ENCODE peak calls at places on chromosomes 12 and 14, in eight cellular contexts. V is esophagus squamous epithelium; N is psoas muscle; F is CD4-positive, CD25-positive, alpha-beta regulatory T cell; H is AG04450; D is left ventricle myocardium inferior; W is H9; S is dorsolateral prefrontal cortex. M is an unnamed sample.

GRCh38 chr12:65364021-65364420 is 85.5 kb downstream of the MSRB3 start:
- DNase-seq in F (no peak), V (no peak), W (no peak), N (no peak), D (no peak), H (no peak), S (no peak), M (no peak)

GRCh38 chr14:51473808-51474207 is 177.9 kb upstream of the FRMD6 start:
- DNase-seq in V (no peak), W (no peak), S (no peak), F (no peak), H (no peak), N (no peak), D (no peak), M (no peak)

GRCh38 chr12:94954029-94954685 is 49.3 kb downstream of the NDUFA12 start:
- DNase-seq in H (no peak), S (no peak), F (no peak), V (no peak), N (no peak), D (no peak), W (no peak), M (no peak)

GRCh38 chr14:34875031-34875922 is at the start of gene BAZ1A:
- DNase-seq in F (peak; percentile 44), D (peak; percentile 62), H (peak; percentile 68), N (peak; percentile 80), W (peak; percentile 66), V (no peak), S (peak; percentile 31), M (peak; percentile 37)

GRCh38 chr12:24759155-24759554 is 189.7 kb downstream of the BCAT1 start:
- DNase-seq in V (no peak), S (no peak), F (no peak), N (no peak), H (no peak), D (no peak), W (no peak), M (no peak)

GRCh38 chr12:41189395-41190251 is 1.5 kb downstream of the PDZRN4 start:
- DNase-seq in F (no peak), V (no peak), D (no peak), S (peak; percentile 22), H (no peak), N (no peak), W (peak; percentile 46), M (no peak)

GRCh38 chr14:35932659-35933159 is 106.6 kb downstream of the BRMS1L start:
- DNase-seq in V (no peak), H (no peak), W (no peak), S (no peak), F (peak; percentile 43), N (no peak), D (no peak), M (no peak)

GRCh38 chr14:102560436-102561261 is 31.8 kb upstream of the RCOR1 start:
- DNase-seq in H (no peak), S (no peak), N (no peak), V (no peak), D (no peak), W (no peak), F (no peak), M (no peak)

GRCh38 chr12:105493091-105493615 is 162.7 kb downstream of the C12orf75 start:
- DNase-seq in H (no peak), S (no peak), N (no peak), W (no peak), D (no peak), F (no peak), V (no peak), M (no peak)

GRCh38 chr14:50619569-50620141 is 48.5 kb downstream of the SAV1 start:
- DNase-seq in N (no peak), D (no peak), H (no peak), V (no peak), W (no peak), S (no peak), F (peak; percentile 13), M (no peak)

GRCh38 chr14:96827310-96827709 is 30.1 kb downstream of the VRK1 start:
- DNase-seq in V (no peak), H (no peak), D (no peak), N (no peak), S (no peak), F (no peak), W (no peak), M (no peak)

GRCh38 chr12:29168000-29168399 is 18.9 kb downstream of the FAR2 start:
- DNase-seq in H (no peak), V (no peak), S (no peak), D (no peak), W (no peak), N (no peak), F (no peak), M (no peak)

GRCh38 chr14:99185436-99186068 is 86.4 kb downstream of the BCL11B start:
- DNase-seq in N (no peak), D (no peak), W (no peak), V (no peak), S (no peak), H (no peak), F (no peak), M (no peak)

GRCh38 chr12:23834076-23834475 is 115.4 kb downstream of the SOX5 start:
- DNase-seq in N (no peak), V (no peak), W (no peak), F (no peak), S (no peak), D (no peak), H (no peak), M (no peak)

GRCh38 chr12:119693511-119693910 is 25.6 kb downstream of the PRKAB1 start:
- DNase-seq in D (no peak), W (no peak), S (no peak), N (no peak), F (no peak), V (no peak), H (no peak), M (no peak)

GRCh38 chr12:32151552-32151951 is 44.9 kb downstream of the BICD1 start:
- DNase-seq in W (no peak), S (no peak), V (no peak), D (no peak), N (no peak), F (no peak), H (no peak), M (no peak)

GRCh38 chr12:32146074-32146873 is 39.6 kb downstream of the BICD1 start:
- DNase-seq in S (no peak), F (no peak), H (no peak), N (no peak), W (no peak), V (no peak), D (no peak), M (no peak)

GRCh38 chr12:32149489-32149888 is 42.8 kb downstream of the BICD1 start:
- DNase-seq in W (no peak), N (no peak), D (no peak), F (no peak), H (no peak), S (no peak), V (no peak), M (no peak)

GRCh38 chr12:32151081-32151480 is 44.4 kb downstream of the BICD1 start:
- DNase-seq in V (no peak), H (no peak), N (no peak), S (no peak), F (no peak), W (no peak), D (no peak), M (no peak)

DNA sequence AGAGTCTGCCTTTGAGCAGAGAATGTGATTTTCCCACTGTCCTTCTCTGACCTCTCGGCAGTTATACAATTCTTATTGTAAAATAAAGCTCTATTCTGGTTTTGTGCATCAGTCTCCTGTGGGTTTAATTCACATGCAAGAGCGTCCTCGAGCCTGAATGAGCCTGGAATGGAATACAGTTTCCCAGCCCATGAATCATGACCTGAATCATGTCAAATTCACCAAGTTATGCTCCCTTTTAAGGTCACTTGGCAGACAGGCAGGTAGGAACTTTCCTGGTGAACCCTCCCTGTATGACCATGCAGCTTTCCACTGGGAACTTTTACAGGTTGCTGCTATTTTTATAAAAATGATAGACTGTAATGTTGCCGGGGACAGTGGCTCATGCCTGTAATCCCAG is 41.7 kb downstream of the BICD1 start:
- DNase-seq in V (no peak), F (no peak), S (no peak), D (no peak), N (no peak), W (no peak), H (no peak), M (no peak)
- H3K27ac ChIP-seq in V (no peak overlapping the region), F (no peak overlapping the region), S (no peak overlapping the region), D (no peak overlapping the region), N (no peak overlapping the region), W (no peak overlapping the region), H (no peak overlapping the region), M (no peak overlapping the region)

GRCh38 chr12:75855360-75855759 is 176.2 kb downstream of the PHLDA1 start:
- DNase-seq in D (no peak), W (no peak), S (no peak), H (no peak), F (no peak), V (no peak), N (no peak), M (no peak)
- H3K27ac ChIP-seq in D (no peak overlapping the region), W (no peak overlapping the region), S (no peak overlapping the region), H (no peak overlapping the region), F (no peak overlapping the region), V (no peak overlapping the region), N (no peak overlapping the region), M (no peak overlapping the region)

DNA sequence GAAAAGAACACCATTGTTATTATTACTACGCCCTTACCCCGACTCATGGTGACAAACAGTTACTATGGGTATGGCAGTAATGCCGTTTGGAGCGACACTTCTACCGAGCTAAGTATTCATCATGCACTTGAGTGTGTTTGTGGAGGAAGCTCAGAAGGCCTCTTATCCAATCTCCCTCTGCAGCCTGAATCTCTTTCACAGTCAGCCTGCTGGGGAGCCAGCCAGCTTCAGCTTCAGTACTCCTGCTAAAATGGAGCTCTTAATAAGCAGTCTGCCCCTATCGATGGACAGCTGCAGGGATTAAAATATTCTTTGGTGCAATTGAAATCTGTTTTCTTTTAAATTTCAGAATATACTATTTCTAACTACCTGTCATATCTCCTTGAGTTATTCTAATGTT is 24.7 kb upstream of the ATP5MC2 start:
- DNase-seq in S (no peak), V (no peak), W (no peak), F (no peak), D (no peak), N (no peak), H (no peak), M (no peak)
- H3K27ac ChIP-seq in S (peak overlapping the region; percentile 29), V (no peak overlapping the region), W (no peak overlapping the region), F (no peak overlapping the region), D (no peak overlapping the region), N (no peak overlapping the region), H (no peak overlapping the region), M (no peak overlapping the region)

GRCh38 chr12:57239587-57240068 is 10.1 kb downstream of the SHMT2 start:
- DNase-seq in F (peak; percentile 15), W (peak; percentile 59), V (no peak), N (no peak), H (no peak), D (no peak), S (no peak), M (no peak)

GRCh38 chr12:57237653-57237951 is 8.1 kb downstream of the SHMT2 start:
- DNase-seq in F (no peak), H (no peak), D (no peak), W (no peak), N (no peak), S (no peak), V (no peak), M (no peak)

GRCh38 chr12:57240069-57240921 is 10.7 kb downstream of the STAC3 start:
- DNase-seq in S (peak; percentile 77), N (peak; percentile 79), V (no peak), W (peak; percentile 64), H (no peak), F (peak; percentile 74), D (peak; percentile 49), M (no peak)

GRCh38 chr12:57237952-57238853 is 8.7 kb downstream of the SHMT2 start:
- DNase-seq in V (no peak), N (peak; percentile 68), D (no peak), H (no peak), F (peak; percentile 34), W (peak; percentile 71), S (no peak), M (no peak)

GRCh38 chr12:57238854-57239554 is 9.5 kb downstream of the SHMT2 start:
- DNase-seq in H (peak; percentile 72), V (no peak), D (peak; percentile 88), F (peak; percentile 84), S (peak; percentile 86), W (peak; percentile 93), N (peak; percentile 95), M (peak; percentile 46)
- H3K27ac ChIP-seq in H (peak overlapping the region; percentile 89), V (peak overlapping the region; percentile 79), D (peak overlapping the region; percentile 83), F (peak overlapping the region; percentile 55), S (peak overlapping the region; percentile 81), W (no peak overlapping the region), N (peak overlapping the region; percentile 61), M (no peak overlapping the region)